ENCODE peak calls at places on chromosomes 2 and 18, in six cellular contexts. J, X, P, K, R and B are unnamed samples.

GRCh38 chr2:224221455-224221913 is 180.4 kb downstream of the FAM124B start:
- DNase-seq in J (no peak), X (peak), P (no peak), K (peak), R (no peak), B (no peak)

GRCh38 chr2:62266433-62267038 is 70.6 kb downstream of the B3GNT2 start:
- DNase-seq in J (no peak), X (peak), P (no peak), K (peak), R (no peak), B (no peak)

GRCh38 chr2:63055510-63056308 is 5.1 kb downstream of the OTX1 start:
- DNase-seq in J (no peak), X (no peak), P (no peak), K (no peak), R (no peak), B (no peak)

GRCh38 chr2:128249555-128249954 is 69.1 kb downstream of the HS6ST1 start:
- DNase-seq in J (no peak), X (no peak), P (no peak), K (no peak), R (peak), B (peak)

GRCh38 chr2:230640540-230641011 is 72.1 kb upstream of the CAB39 start:
- DNase-seq in J (no peak), X (no peak), P (no peak), K (no peak), R (no peak), B (no peak)

GRCh38 chr2:21438949-21439348 is 315.2 kb downstream of the TDRD15 start:
- DNase-seq in J (no peak), X (no peak), P (no peak), K (peak), R (no peak), B (no peak)

GRCh38 chr2:27901219-27901618 is 10.7 kb downstream of the BABAM2 start:
- DNase-seq in J (no peak), X (no peak), P (no peak), K (peak), R (no peak), B (no peak)

GRCh38 chr2:79717364-79718007 is 204.6 kb downstream of the CTNNA2 start:
- DNase-seq in J (no peak), X (peak), P (no peak), K (peak), R (no peak), B (no peak)

GRCh38 chr2:109238580-109238979 is 109.6 kb downstream of the SH3RF3 start:
- DNase-seq in J (peak), X (peak), P (no peak), K (peak), R (peak), B (peak)

GRCh38 chr2:178397002-178397605 is 53.9 kb downstream of the PRKRA start:
- DNase-seq in J (no peak), X (peak), P (peak), K (peak), R (no peak), B (no peak)

GRCh38 chr2:40120021-40120420 is 331.9 kb downstream of the SLC8A1 start:
- DNase-seq in J (no peak), X (no peak), P (no peak), K (no peak), R (no peak), B (no peak)

GRCh38 chr2:71592181-71592711 is 138.9 kb downstream of the DYSF start:
- DNase-seq in J (peak), X (no peak), P (no peak), K (no peak), R (no peak), B (no peak)

GRCh38 chr2:64685430-64685829 is 31.7 kb upstream of the SERTAD2 start:
- DNase-seq in J (no peak), X (peak), P (no peak), K (no peak), R (no peak), B (no peak)

GRCh38 chr2:182240862-182241371 is 185.9 kb downstream of the PDE1A start:
- DNase-seq in J (peak), X (peak), P (peak), K (peak), R (no peak), B (no peak)

GRCh38 chr2:177572236-177572671 is 179.7 kb downstream of the AGPS start:
- DNase-seq in J (no peak), X (peak), P (no peak), K (peak), R (no peak), B (no peak)

GRCh38 chr18:41134426-41134825 is 820.6 kb upstream of the PIK3C3 start:
- DNase-seq in J (no peak), X (no peak), P (no peak), K (peak), R (no peak), B (no peak)

GRCh38 chr18:70377317-70377799 is 88.5 kb downstream of the SOCS6 start:
- DNase-seq in J (peak), X (peak), P (no peak), K (peak), R (no peak), B (no peak)

GRCh38 chr2:165149439-165149838 is 54.4 kb downstream of the SCN3A start:
- DNase-seq in J (no peak), X (no peak), P (peak), K (no peak), R (no peak), B (no peak)

GRCh38 chr2:112465373-112465772 is 16.6 kb upstream of the TTL start:
- DNase-seq in J (no peak), X (peak), P (no peak), K (peak), R (no peak), B (no peak)

GRCh38 chr18:58639751-58640427 is 11.0 kb upstream of the ALPK2 start:
- DNase-seq in J (no peak), X (peak), P (no peak), K (peak), R (no peak), B (no peak)
- H3K4me3 ChIP-seq in J (no peak), X (no peak), P (no peak), K (no peak), R (no peak), B (no peak)

GRCh38 chr2:126221506-126221905 is 434.5 kb upstream of the GYPC start:
- DNase-seq in J (no peak), X (no peak), P (no peak), K (no peak), R (no peak), B (no peak)

GRCh38 chr2:126224766-126225165 is 431.2 kb upstream of the GYPC start:
- DNase-seq in J (no peak), X (no peak), P (no peak), K (no peak), R (no peak), B (no peak)

GRCh38 chr2:126222316-126222715 is 433.6 kb upstream of the GYPC start:
- DNase-seq in J (no peak), X (no peak), P (no peak), K (no peak), R (no peak), B (no peak)

DNA sequence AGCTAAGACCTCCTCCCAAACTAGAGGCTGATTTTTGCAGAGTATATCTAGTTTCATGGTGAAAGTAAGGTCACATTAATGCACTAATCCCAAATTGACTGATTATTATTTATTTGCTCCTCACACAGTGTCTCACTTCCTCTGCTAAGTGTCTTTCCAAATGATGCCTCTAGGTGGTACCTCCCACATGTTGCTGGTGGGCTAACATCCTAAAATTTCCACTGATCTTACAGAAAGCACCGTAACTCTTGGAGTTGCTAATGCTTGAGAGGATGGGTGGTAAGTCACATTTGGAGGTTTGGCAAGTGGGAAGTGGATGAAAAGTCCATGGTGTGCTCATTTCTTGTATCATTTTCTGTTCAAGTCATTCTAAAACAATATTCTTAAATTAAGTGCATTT is 428.7 kb upstream of the GYPC start:
- DNase-seq in J (no peak), X (no peak), P (no peak), K (no peak), R (no peak), B (no peak)
- TF ChIP-seq CTCF in J (no peak), X (no peak), P (peak), K (no peak), R (peak), B (peak)

DNA sequence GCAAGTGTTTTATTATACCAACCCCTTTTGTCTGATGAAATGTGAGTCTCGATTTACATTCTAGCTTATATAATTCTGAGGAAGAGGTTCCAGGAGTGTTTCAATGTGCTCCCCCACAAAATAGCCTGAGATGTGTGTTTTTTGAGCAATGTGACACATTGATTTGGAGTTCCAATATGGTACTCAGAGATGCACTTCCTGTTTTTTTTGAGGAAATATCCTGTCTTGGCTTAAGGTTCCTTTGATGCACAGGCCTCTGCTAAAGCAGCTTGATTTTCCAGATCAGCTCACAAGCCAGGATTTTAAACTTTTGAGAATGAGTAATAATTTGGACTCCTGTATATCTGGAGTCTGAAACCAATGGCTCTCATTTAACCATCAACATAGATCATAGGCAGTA is 221.4 kb downstream of the ACTR3 start:
- DNase-seq in J (no peak), X (no peak), P (no peak), K (no peak), R (no peak), B (no peak)
- H3K4me3 ChIP-seq in J (no peak), X (no peak), P (no peak), K (no peak), R (no peak), B (no peak)

DNA sequence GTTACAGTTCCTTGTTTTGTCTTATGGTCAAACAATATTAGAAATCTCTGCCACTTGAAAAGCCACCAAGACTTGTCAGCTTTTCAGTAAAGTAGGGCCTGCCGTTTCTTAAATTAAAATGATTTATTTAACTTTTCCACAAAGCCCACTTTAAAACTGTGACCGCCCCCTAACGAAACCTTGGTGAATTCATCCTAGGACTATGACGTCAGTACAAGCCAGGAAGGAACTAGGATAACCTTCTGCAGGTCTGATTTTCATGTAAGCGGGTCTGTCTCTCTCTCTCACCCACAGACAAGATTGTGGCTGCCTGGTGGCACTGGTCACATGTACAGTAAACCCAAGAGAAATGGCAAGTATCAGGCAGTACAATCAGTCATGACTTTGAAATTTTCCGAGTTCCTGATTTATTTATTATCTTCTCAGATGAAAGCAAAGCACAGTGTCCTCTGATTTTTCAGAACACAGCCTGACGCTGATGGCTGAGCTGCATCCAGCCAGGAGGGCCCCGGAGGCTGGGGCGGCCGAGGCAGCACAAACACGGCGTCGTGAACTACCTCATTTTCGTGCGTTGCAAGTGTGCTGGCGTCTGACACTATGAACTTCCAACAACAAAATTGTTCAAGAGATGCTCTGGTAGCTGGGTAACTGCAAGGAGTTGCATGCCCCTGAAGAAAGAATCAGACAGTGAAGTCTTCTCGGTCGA is 18.9 kb downstream of the SALL3 start:
- DNase-seq in J (no peak), X (no peak), P (no peak), K (peak), R (no peak), B (no peak)
- TF ChIP-seq CTCF in J (no peak), X (no peak), P (no peak), K (no peak), R (no peak), B (no peak)

DNA sequence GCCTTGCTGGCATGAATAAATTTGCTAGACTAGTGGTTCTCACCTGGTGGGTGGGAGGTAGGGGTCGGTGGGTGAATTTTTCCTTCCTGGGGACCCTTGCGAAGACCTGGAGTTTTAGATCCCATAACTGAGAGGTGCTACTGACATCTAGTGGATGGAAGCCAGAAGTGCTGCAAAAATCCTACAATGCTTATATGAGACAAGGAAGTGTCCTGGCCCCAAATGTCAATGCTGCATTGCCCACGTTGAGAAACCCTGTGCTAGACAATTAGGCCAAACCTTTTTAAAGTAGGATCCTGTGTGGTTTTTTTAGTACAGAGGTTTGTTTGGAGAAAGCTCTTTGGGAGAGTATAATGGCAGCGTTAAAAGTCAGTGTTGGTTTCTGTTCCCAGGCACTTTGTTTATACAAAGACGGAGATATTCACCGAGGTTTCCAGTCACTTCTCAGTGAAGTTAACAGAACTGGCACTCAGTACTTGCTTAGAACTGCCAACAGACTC is 9.6 kb downstream of the SERPINB8 start:
- DNase-seq in J (peak), X (peak), P (no peak), K (peak), R (no peak), B (peak)
- H3K4me3 ChIP-seq in J (no peak), X (peak), P (no peak), K (peak), R (peak), B (peak)